ENCODE peak calls at places on chromosomes 7 and 10, in five cellular contexts. One of them, this sample, is unnamed.
A peak's percentile ranks its signal among the peaks of the same experiment; 100 is the strongest.

GRCh38 chr10:34339816-34340553 is 475.1 kb downstream of the PARD3 start:
- DNase-seq in activated CD4-positive, alpha-beta T cell treated with anti-CD3 and anti-CD28 coated beads for 24 hours: no peak
- DNase-seq in COR-L47: no peak
- DNase-seq in epithelial cell of prostate: no peak
- DNase-seq in aorta: no peak
- DNase-seq in this sample: no peak

GRCh38 chr7:45196374-45196773 is 38.8 kb downstream of the RAMP3 start:
- DNase-seq in epithelial cell of prostate: no peak
- DNase-seq in activated CD4-positive, alpha-beta T cell treated with anti-CD3 and anti-CD28 coated beads for 24 hours: peak; percentile 41
- DNase-seq in COR-L47: no peak
- DNase-seq in aorta: no peak
- DNase-seq in this sample: no peak

GRCh38 chr10:128160335-128160734 is 34.1 kb upstream of the MKI67 start:
- DNase-seq in aorta: no peak
- DNase-seq in activated CD4-positive, alpha-beta T cell treated with anti-CD3 and anti-CD28 coated beads for 24 hours: no peak
- DNase-seq in epithelial cell of prostate: no peak
- DNase-seq in COR-L47: no peak
- DNase-seq in this sample: no peak

GRCh38 chr7:149006345-149006725 is 22.0 kb downstream of the PDIA4 start:
- DNase-seq in epithelial cell of prostate: no peak
- DNase-seq in COR-L47: no peak
- DNase-seq in activated CD4-positive, alpha-beta T cell treated with anti-CD3 and anti-CD28 coated beads for 24 hours: no peak
- DNase-seq in aorta: peak; percentile 66
- DNase-seq in this sample: no peak

GRCh38 chr7:4010923-4011656 is 671.0 kb upstream of the FOXK1 start:
- DNase-seq in activated CD4-positive, alpha-beta T cell treated with anti-CD3 and anti-CD28 coated beads for 24 hours: no peak
- DNase-seq in epithelial cell of prostate: no peak
- DNase-seq in aorta: no peak
- DNase-seq in COR-L47: no peak
- DNase-seq in this sample: no peak

GRCh38 chr7:2523461-2523905 is 3.9 kb downstream of the LFNG start:
- DNase-seq in aorta: no peak
- DNase-seq in COR-L47: peak; percentile 91
- DNase-seq in activated CD4-positive, alpha-beta T cell treated with anti-CD3 and anti-CD28 coated beads for 24 hours: no peak
- DNase-seq in epithelial cell of prostate: peak; percentile 49
- DNase-seq in this sample: no peak

GRCh38 chr10:114278884-114279191 is 39.8 kb downstream of the VWA2 start:
- DNase-seq in aorta: no peak
- DNase-seq in activated CD4-positive, alpha-beta T cell treated with anti-CD3 and anti-CD28 coated beads for 24 hours: no peak
- DNase-seq in epithelial cell of prostate: no peak
- DNase-seq in COR-L47: no peak
- DNase-seq in this sample: no peak

GRCh38 chr7:134732739-134733138 is 46.7 kb upstream of the CALD1 start:
- DNase-seq in aorta: no peak
- DNase-seq in COR-L47: no peak
- DNase-seq in activated CD4-positive, alpha-beta T cell treated with anti-CD3 and anti-CD28 coated beads for 24 hours: no peak
- DNase-seq in epithelial cell of prostate: no peak
- DNase-seq in this sample: no peak

GRCh38 chr7:45186261-45186813 is 28.7 kb downstream of the RAMP3 start:
- DNase-seq in aorta: peak; percentile 43
- DNase-seq in epithelial cell of prostate: no peak
- DNase-seq in COR-L47: no peak
- DNase-seq in activated CD4-positive, alpha-beta T cell treated with anti-CD3 and anti-CD28 coated beads for 24 hours: no peak
- DNase-seq in this sample: no peak

GRCh38 chr10:120514035-120514620 is 57.1 kb downstream of the PLPP4 start:
- DNase-seq in COR-L47: no peak
- DNase-seq in epithelial cell of prostate: no peak
- DNase-seq in activated CD4-positive, alpha-beta T cell treated with anti-CD3 and anti-CD28 coated beads for 24 hours: peak; percentile 2
- DNase-seq in aorta: no peak
- DNase-seq in this sample: no peak

GRCh38 chr7:2116903-2117680 is 115.7 kb downstream of the MAD1L1 start:
- DNase-seq in activated CD4-positive, alpha-beta T cell treated with anti-CD3 and anti-CD28 coated beads for 24 hours: no peak
- DNase-seq in aorta: no peak
- DNase-seq in epithelial cell of prostate: no peak
- DNase-seq in COR-L47: no peak
- DNase-seq in this sample: peak; percentile 68

GRCh38 chr10:42969147-42969546 is 107.7 kb upstream of the RET start:
- DNase-seq in epithelial cell of prostate: no peak
- DNase-seq in COR-L47: no peak
- DNase-seq in aorta: peak; percentile 58
- DNase-seq in activated CD4-positive, alpha-beta T cell treated with anti-CD3 and anti-CD28 coated beads for 24 hours: no peak
- DNase-seq in this sample: no peak

GRCh38 chr7:157791666-157792065 is 454.9 kb downstream of the DNAJB6 start:
- DNase-seq in aorta: no peak
- DNase-seq in epithelial cell of prostate: no peak
- DNase-seq in COR-L47: no peak
- DNase-seq in activated CD4-positive, alpha-beta T cell treated with anti-CD3 and anti-CD28 coated beads for 24 hours: no peak
- DNase-seq in this sample: no peak

This sample was measured in anterior cingulate cortex.